ENCODE peak calls at places on chromosome 18, in five cellular contexts. T is neural progenitor cell, A is HCT116, D is PC-3, J is neuronal stem cell. F is an unnamed sample.

GRCh38 chr18:57430166-57430958 is 4.8 kb upstream of the ONECUT2 start:
- DNase-seq in D (no peak), A (no peak), J (peak), T (peak), F (no peak)

GRCh38 chr18:79241755-79242154 is 154.0 kb upstream of the NFATC1 start:
- DNase-seq in T (no peak), J (no peak), A (no peak), D (no peak), F (no peak)

GRCh38 chr18:62085766-62086165 is 101.1 kb downstream of the PIGN start:
- DNase-seq in A (no peak), T (no peak), D (no peak), J (no peak), F (no peak)

GRCh38 chr18:36419913-36420531 is 122.5 kb downstream of the FHOD3 start:
- DNase-seq in D (peak), T (no peak), J (no peak), A (peak), F (no peak)

GRCh38 chr18:74073957-74074356 is 73.7 kb downstream of the FBXO15 start:
- DNase-seq in J (no peak), D (no peak), T (no peak), A (no peak), F (no peak)

GRCh38 chr18:75544496-75544895 is 117.0 kb upstream of the SMIM21 start:
- DNase-seq in T (no peak), J (no peak), D (no peak), A (peak), F (peak)

GRCh38 chr18:3329871-3330270 is 67.9 kb downstream of the MYL12B start:
- DNase-seq in T (no peak), A (no peak), J (no peak), D (no peak), F (no peak)

GRCh38 chr18:79518683-79519128 is 123.0 kb downstream of the NFATC1 start:
- DNase-seq in A (no peak), D (no peak), T (no peak), J (no peak), F (no peak)

GRCh38 chr18:79575891-79576685 is 103.5 kb upstream of the CTDP1 start:
- DNase-seq in T (no peak), A (no peak), J (no peak), D (no peak), F (peak)

GRCh38 chr18:71321319-71321718 is 1032.5 kb downstream of the SOCS6 start:
- DNase-seq in D (no peak), J (no peak), A (no peak), T (no peak), F (no peak)

GRCh38 chr18:45014047-45014501 is 333.4 kb downstream of the SETBP1 start:
- DNase-seq in J (peak), D (peak), T (peak), A (no peak), F (peak)

GRCh38 chr18:24016643-24017042 is 2.1 kb downstream of the TTC39C start:
- DNase-seq in D (peak), A (peak), J (no peak), T (no peak), F (no peak)

GRCh38 chr18:4068552-4069158 is 386.5 kb downstream of the DLGAP1 start:
- DNase-seq in T (peak), A (peak), D (peak), J (peak), F (peak)

GRCh38 chr18:78659748-78660147 is 319.9 kb upstream of the SALL3 start:
- DNase-seq in T (peak), J (peak), D (no peak), A (no peak), F (no peak)

GRCh38 chr18:61992923-61993322 is 100.1 kb upstream of the RNF152 start:
- DNase-seq in A (no peak), D (peak), J (no peak), T (no peak), F (peak)

GRCh38 chr18:37536646-37537045 is 29.0 kb downstream of the CELF4 start:
- DNase-seq in T (no peak), J (no peak), A (no peak), D (no peak), F (no peak)

GRCh38 chr18:3692691-3693090 is 242.7 kb downstream of the TGIF1 start:
- DNase-seq in J (no peak), A (no peak), T (no peak), D (no peak), F (no peak)

GRCh38 chr18:54530285-54530684 is 60.8 kb upstream of the DYNAP start:
- DNase-seq in D (no peak), A (no peak), J (no peak), T (no peak), F (no peak)

GRCh38 chr18:54532962-54533361 is 58.1 kb upstream of the DYNAP start:
- DNase-seq in J (no peak), A (no peak), T (no peak), D (no peak), F (no peak)

GRCh38 chr18:54529444-54529843 is 61.6 kb upstream of the DYNAP start:
- DNase-seq in J (no peak), D (no peak), A (no peak), T (no peak), F (no peak)

GRCh38 chr18:54531402-54532065 is 59.5 kb upstream of the DYNAP start:
- DNase-seq in A (no peak), D (no peak), J (no peak), T (no peak), F (no peak)

GRCh38 chr18:54532222-54532621 is 58.8 kb upstream of the DYNAP start:
- DNase-seq in A (no peak), J (no peak), D (no peak), T (no peak), F (no peak)
- H3K9ac ChIP-seq in A (no peak), J (no peak), D (no peak), T (no peak), F (no peak)

DNA sequence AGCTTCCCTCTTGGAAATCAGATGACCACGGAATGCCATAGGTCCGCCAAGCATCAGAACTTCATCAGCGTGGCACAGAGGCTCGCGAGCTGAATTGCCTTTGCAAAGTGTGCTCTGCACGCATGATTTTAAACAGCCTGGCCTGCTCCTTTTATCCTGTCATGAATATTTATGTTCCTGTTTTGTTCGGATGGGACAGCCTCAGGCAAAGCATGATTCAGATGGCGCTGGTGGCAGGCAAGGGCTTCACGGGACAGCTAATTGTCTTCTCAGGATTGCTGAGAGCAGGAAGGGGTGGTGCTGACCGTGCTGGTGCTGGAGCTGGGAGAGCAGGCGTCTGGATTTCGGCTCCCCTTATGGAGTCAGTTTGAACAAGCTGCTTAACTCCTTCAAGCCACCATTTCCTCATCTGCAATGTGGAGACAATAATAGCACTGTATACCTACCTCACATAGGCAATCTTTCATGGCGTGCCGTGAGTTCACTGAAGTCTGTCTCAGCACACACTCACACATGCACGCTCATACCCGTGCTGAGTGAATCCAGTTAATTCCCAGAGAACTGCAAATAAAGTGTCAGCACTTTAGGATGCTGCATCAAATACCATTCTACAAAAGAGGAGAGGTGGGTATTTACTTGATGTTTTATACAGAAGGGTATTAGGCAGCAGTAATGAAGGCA is 79.7 kb upstream of the APCDD1 start:
- DNase-seq in T (peak), D (no peak), J (no peak), A (no peak), F (no peak)
- H3K9ac ChIP-seq in T (no peak), D (no peak), J (no peak), A (no peak), F (no peak)

GRCh38 chr18:6884944-6885343 is 155.4 kb downstream of the ARHGAP28 start:
- DNase-seq in A (no peak), J (no peak), T (no peak), D (no peak), F (peak)
- H3K9ac ChIP-seq in A (no peak), J (no peak), T (no peak), D (no peak), F (no peak)

DNA sequence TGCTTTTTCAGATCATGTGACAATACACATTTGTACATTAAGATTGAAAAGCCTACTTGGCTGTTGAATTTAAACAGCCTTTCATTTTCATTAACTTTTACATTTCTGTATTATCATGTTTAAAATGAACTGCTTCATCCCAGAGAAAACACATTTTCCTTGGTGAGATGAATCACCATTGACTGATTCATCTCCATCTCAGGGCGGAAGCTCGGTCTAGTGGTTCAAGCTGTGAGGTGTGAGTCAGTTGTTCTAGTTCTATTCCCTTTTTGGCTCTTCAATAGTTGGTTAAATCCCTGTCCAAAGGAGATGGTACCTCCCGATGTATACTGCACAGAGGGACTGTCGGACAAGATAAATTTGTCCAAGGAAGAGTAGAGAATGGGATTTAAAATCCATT is 189.7 kb downstream of the ADCYAP1 start:
- DNase-seq in J (no peak), A (no peak), D (peak), T (no peak), F (no peak)
- H3K9ac ChIP-seq in J (no peak), A (no peak), D (no peak), T (no peak), F (no peak)

GRCh38 chr18:22846088-22846683 is 86.9 kb upstream of the RBBP8 start:
- DNase-seq in A (peak), T (peak), J (no peak), D (peak), F (peak)
- H3K9ac ChIP-seq in A (no peak), T (no peak), J (no peak), D (no peak), F (no peak)

DNA sequence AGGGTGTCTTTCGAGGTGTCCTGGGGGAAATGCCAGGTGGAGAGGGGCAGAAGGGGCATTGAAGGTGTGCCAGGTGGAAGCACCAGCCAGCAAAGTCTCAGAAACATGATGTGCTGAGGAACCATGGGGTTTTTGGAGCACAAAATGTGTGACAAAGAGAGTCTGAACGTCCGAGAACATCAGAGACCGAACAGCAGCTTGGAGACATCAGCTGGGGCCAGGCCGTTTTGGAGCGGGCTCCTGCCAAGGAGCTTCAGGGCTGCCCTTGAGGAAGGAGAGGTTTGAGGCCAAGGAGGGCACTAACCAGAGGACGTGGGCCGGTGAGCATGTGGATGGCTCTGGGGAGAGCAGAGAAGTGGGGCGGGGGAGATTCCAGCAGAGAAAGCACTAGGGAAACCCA is 5.3 kb upstream of the MBP start:
- DNase-seq in J (no peak), A (no peak), T (no peak), D (no peak), F (no peak)
- H3K9ac ChIP-seq in J (no peak), A (no peak), T (no peak), D (no peak), F (no peak)

DNA sequence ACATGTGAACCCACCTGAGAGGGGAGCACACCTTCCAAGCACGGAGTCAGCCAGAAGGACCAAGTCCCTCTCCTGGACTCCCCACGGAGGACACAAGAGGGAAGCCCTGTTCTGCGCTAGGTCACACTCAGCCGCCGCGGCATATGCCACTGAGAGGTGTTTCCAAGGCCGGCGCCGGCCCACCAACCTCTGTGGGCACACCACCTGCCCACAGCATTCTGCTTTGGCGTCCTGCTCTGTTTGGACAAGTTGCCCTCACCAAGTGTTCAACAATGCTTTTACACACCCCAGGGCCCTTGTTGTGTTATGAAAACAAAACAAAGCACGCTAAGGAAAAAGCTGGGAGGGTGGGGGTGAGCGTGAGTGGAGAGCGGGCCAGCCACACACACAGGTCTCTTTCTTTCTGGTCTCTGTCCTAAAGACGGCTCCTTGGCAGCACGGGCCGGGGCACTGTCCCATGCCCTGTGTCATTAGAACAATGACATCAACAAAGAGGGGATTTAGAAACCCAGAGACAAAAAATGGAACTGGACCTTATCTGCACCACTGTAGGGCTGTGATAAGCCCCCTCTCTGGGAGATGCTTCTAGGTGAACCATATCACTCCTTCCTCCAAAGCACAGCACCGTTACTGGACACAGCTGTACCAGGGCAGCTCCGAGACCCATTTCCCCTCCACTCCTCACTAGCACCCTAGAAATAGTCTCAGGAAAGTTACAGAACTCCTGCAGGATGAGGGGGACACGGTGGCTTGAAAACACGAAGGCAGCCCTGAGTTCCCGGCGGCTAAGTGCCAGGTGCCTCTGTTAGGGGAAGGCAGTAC is 17.0 kb downstream of the SMAD7 start:
- DNase-seq in D (no peak), T (no peak), A (no peak), J (no peak), F (no peak)
- H3K9ac ChIP-seq in D (no peak), T (no peak), A (no peak), J (peak), F (no peak)

DNA sequence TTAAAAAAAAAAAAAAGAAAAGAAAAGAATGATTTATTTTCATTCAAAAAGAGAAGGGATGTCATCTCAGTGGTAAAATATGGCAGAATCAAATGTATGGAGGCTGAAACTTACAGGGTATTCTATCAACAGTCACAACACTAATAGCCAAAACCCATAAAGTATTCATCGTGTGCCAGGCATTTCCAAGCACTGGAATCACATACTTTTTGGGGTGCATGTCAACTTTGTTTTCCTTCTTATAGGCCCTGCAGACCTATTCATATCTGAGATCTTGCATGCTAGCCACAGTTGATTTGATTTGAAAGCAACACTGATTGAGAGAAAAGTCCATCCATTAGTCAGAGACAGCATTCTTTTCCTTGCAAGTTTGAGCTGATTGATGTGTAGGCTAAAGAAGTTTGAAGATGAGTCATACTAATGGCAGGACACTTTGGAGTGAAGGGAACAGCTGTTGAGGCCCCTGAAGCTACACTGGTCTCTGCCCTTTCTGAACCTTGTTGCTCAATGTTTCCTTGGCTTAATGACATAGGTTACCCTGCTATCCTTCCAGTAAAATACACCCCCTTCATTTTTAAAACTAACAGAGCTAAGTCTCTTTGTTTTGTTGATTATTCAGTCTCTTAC is 22.0 kb downstream of the KATNAL2 start:
- DNase-seq in T (no peak), A (no peak), J (no peak), D (no peak), F (peak)
- H3K9ac ChIP-seq in T (no peak), A (no peak), J (no peak), D (no peak), F (no peak)

GRCh38 chr18:72868666-72869661 is 1.2 kb upstream of the NETO1 start:
- DNase-seq in A (no peak), T (peak), D (no peak), J (peak), F (no peak)

GRCh38 chr18:72867721-72868665 is at the start of gene NETO1:
- DNase-seq in D (peak), J (peak), T (peak), A (no peak), F (peak)

GRCh38 chr18:72866901-72867701 is 686 bp downstream of the NETO1 start:
- DNase-seq in T (peak), J (peak), D (no peak), A (no peak), F (peak)

GRCh38 chr18:72871091-72871490 is 3.3 kb upstream of the NETO1 start:
- DNase-seq in J (no peak), D (peak), A (no peak), T (no peak), F (peak)

GRCh38 chr18:72869786-72870185 is 2.0 kb upstream of the NETO1 start:
- DNase-seq in A (no peak), T (peak), J (peak), D (no peak), F (no peak)
- H3K9ac ChIP-seq in A (no peak), T (no peak), J (no peak), D (no peak), F (no peak)

F was measured in fibroblast of lung.